ENCODE peak calls at places on chromosomes 16 and 17, in four cellular contexts. One of them, this sample, is unnamed.

GRCh38 chr16:19776147-19776546 is 58.1 kb downstream of the IQCK start:
- DNase-seq in A549: no peak
- DNase-seq in K562: no peak
- DNase-seq in HepG2: no peak
- DNase-seq in this sample: no peak

GRCh38 chr17:9221231-9222180 is 200.2 kb downstream of the NTN1 start:
- DNase-seq in A549: no peak
- DNase-seq in K562: no peak
- DNase-seq in HepG2: no peak
- DNase-seq in this sample: no peak

GRCh38 chr16:81946206-81946605 is 65.1 kb downstream of the SDR42E1 start:
- DNase-seq in A549: no peak
- DNase-seq in K562: no peak
- DNase-seq in HepG2: no peak
- DNase-seq in this sample: no peak

GRCh38 chr16:14298374-14299122 is 227.4 kb downstream of the MRTFB start:
- DNase-seq in A549: no peak
- DNase-seq in K562: no peak
- DNase-seq in HepG2: no peak
- DNase-seq in this sample: no peak

GRCh38 chr16:2973081-2973480 is 3.9 kb downstream of the PAQR4 start:
- DNase-seq in A549: no peak
- DNase-seq in K562: no peak
- DNase-seq in HepG2: no peak
- DNase-seq in this sample: no peak

GRCh38 chr16:64089697-64090096 is 1032.2 kb downstream of the CDH11 start:
- DNase-seq in A549: peak; percentile 11
- DNase-seq in K562: peak; percentile 2
- DNase-seq in HepG2: peak; percentile 50
- DNase-seq in this sample: no peak

GRCh38 chr16:89317101-89317671 is 99.7 kb downstream of the ZNF778 start:
- DNase-seq in A549: no peak
- DNase-seq in K562: no peak
- DNase-seq in HepG2: no peak
- DNase-seq in this sample: no peak

GRCh38 chr16:25064967-25065366 is 46.6 kb upstream of the LCMT1 start:
- DNase-seq in A549: no peak
- DNase-seq in K562: no peak
- DNase-seq in HepG2: peak; percentile 65
- DNase-seq in this sample: no peak

GRCh38 chr17:58587713-58588117 is 73.3 kb upstream of the MTMR4 start:
- DNase-seq in A549: peak; percentile 69
- DNase-seq in K562: peak; percentile 73
- DNase-seq in HepG2: peak; percentile 63
- DNase-seq in this sample: peak; percentile 70

GRCh38 chr16:65660390-65660789 is 538.5 kb upstream of the CDH11 start:
- DNase-seq in A549: no peak
- DNase-seq in K562: no peak
- DNase-seq in HepG2: no peak
- DNase-seq in this sample: no peak

GRCh38 chr16:24002619-24003018 is 166.8 kb downstream of the PRKCB start:
- DNase-seq in A549: no peak
- DNase-seq in K562: peak; percentile 77
- DNase-seq in HepG2: no peak
- DNase-seq in this sample: no peak

GRCh38 chr17:65355246-65355645 is 206.2 kb downstream of the AXIN2 start:
- DNase-seq in A549: no peak
- DNase-seq in K562: no peak
- DNase-seq in HepG2: no peak
- DNase-seq in this sample: no peak

GRCh38 chr17:27494192-27495091 is 38.2 kb downstream of the KSR1 start:
- DNase-seq in A549: peak; percentile 83
- DNase-seq in K562: no peak
- DNase-seq in HepG2: peak; percentile 84
- DNase-seq in this sample: no peak
- TF ChIP-seq CTCF in A549: peak; percentile 82
- TF ChIP-seq CTCF in K562: peak; percentile 40
- TF ChIP-seq CTCF in HepG2: peak; percentile 89
- TF ChIP-seq CTCF in this sample: peak; percentile 33

DNA sequence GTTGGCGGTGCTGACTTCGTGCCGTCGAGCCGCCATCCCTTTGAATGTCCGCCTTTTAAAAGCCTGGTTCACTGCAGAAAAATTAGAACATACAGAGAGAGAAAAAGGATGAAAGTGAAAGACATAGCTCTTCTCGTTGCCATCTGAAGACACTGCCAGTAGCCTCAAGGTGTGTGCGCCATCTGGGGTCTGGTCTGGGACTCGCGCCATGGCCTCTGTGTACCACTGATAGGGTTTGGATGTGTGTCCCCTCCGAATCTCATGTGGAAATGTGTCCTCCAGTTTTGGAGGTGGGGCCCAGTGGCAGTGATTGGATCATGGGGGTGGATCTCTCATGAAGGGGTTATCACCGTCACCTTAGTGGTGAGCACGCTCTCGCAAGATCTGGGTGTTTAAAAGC is 15.5 kb downstream of the GSE1 start:
- DNase-seq in A549: no peak
- DNase-seq in K562: peak; percentile 41
- DNase-seq in HepG2: no peak
- DNase-seq in this sample: no peak
- TF ChIP-seq MAFK in A549: no peak
- TF ChIP-seq MAFK in K562: no peak
- TF ChIP-seq MAFK in HepG2: no peak
- TF ChIP-seq MAFK in this sample: no peak

GRCh38 chr17:37813753-37814152 is 68.9 kb upstream of the HNF1B start:
- DNase-seq in A549: peak; percentile 89
- DNase-seq in K562: no peak
- DNase-seq in HepG2: no peak
- DNase-seq in this sample: no peak
- TF ChIP-seq CHD2 in A549: no peak
- TF ChIP-seq CHD2 in K562: no peak
- TF ChIP-seq CHD2 in HepG2: no peak
- TF ChIP-seq CHD2 in this sample: no peak

GRCh38 chr17:77356690-77357201 is 216.0 kb downstream of the SEC14L1 start:
- DNase-seq in A549: no peak
- DNase-seq in K562: no peak
- DNase-seq in HepG2: no peak
- DNase-seq in this sample: no peak
- TF ChIP-seq CTCF in A549: no peak
- TF ChIP-seq CTCF in K562: no peak
- TF ChIP-seq CTCF in HepG2: no peak
- TF ChIP-seq CTCF in this sample: no peak

GRCh38 chr16:75252946-75253911 is 1.8 kb upstream of the BCAR1 start:
- DNase-seq in A549: no peak
- DNase-seq in K562: no peak
- DNase-seq in HepG2: no peak
- DNase-seq in this sample: peak; percentile 85

GRCh38 chr16:75252049-75252864 is 833 bp upstream of the BCAR1 start:
- DNase-seq in A549: no peak
- DNase-seq in K562: no peak
- DNase-seq in HepG2: no peak
- DNase-seq in this sample: no peak

GRCh38 chr16:75256059-75256870 is 4.8 kb upstream of the BCAR1 start:
- DNase-seq in A549: no peak
- DNase-seq in K562: peak; percentile 71
- DNase-seq in HepG2: peak; percentile 88
- DNase-seq in this sample: no peak

GRCh38 chr16:75256871-75257343 is 5.5 kb upstream of the BCAR1 start:
- DNase-seq in A549: no peak
- DNase-seq in K562: no peak
- DNase-seq in HepG2: no peak
- DNase-seq in this sample: no peak

GRCh38 chr16:75254359-75254837 is 3.0 kb upstream of the BCAR1 start:
- DNase-seq in A549: peak; percentile 92
- DNase-seq in K562: no peak
- DNase-seq in HepG2: no peak
- DNase-seq in this sample: no peak
- TF ChIP-seq MAFK in A549: no peak
- TF ChIP-seq MAFK in K562: no peak
- TF ChIP-seq MAFK in HepG2: no peak
- TF ChIP-seq MAFK in this sample: no peak

GRCh38 chr17:3943240-3943891 is 20.9 kb downstream of the ATP2A3 start:
- DNase-seq in A549: no peak
- DNase-seq in K562: no peak
- DNase-seq in HepG2: no peak
- DNase-seq in this sample: no peak

GRCh38 chr17:3946711-3947235 is 17.5 kb downstream of the ATP2A3 start:
- DNase-seq in A549: no peak
- DNase-seq in K562: no peak
- DNase-seq in HepG2: no peak
- DNase-seq in this sample: no peak

GRCh38 chr17:3947318-3947810 is 16.9 kb downstream of the ATP2A3 start:
- DNase-seq in A549: no peak
- DNase-seq in K562: no peak
- DNase-seq in HepG2: no peak
- DNase-seq in this sample: no peak

GRCh38 chr17:3940965-3941698 is 23.1 kb downstream of the ATP2A3 start:
- DNase-seq in A549: no peak
- DNase-seq in K562: no peak
- DNase-seq in HepG2: no peak
- DNase-seq in this sample: no peak

DNA sequence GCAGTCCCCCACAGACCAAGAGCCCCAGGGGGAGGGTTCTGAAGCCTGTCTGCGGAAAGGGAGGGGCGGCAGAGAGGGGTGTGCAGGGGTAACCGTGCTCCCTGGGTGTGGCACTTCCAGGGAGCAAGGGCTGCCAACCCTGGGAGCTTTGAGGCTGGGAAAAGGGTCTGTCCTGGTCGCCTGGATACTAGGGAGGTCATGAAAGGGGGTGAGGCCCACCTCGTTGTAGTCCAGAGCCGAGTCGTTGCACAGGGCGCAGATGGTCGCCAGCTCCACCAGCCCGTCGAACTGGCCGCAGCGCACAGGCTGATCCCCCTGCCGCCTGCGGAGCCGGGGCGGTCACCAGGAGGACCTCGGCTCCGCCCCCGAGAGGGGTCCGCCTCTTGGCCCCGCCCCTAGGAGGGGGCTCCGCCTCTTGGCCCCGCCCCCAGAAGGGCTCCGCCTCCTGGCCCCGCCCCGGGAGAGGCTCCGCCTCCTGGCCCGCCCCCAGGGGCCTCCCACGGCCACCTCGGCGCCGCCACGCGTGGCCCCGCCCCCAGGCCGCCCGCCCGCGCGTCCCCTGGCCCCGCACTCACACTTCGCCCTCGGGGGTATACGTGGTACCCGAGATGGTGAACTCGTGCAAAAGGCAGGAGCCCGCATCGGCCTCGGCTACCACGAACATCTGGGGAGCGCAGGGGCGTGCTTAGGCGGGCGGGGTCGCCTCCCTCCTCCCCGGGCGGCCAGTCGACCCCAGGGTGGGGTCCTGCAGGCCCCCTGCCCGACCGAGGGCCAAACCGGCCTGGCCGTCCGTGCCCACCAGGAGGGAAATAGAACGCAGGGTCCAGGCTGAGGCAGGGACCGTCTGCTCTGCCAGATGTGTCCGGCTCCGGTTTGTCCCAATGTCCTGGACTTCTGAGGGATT is 19.5 kb downstream of the ATP2A3 start:
- DNase-seq in A549: peak; percentile 36
- DNase-seq in K562: peak; percentile 74
- DNase-seq in HepG2: no peak
- DNase-seq in this sample: peak; percentile 50
- TF ChIP-seq CHD2 in A549: no peak
- TF ChIP-seq CHD2 in K562: no peak
- TF ChIP-seq CHD2 in HepG2: no peak
- TF ChIP-seq CHD2 in this sample: no peak

DNA sequence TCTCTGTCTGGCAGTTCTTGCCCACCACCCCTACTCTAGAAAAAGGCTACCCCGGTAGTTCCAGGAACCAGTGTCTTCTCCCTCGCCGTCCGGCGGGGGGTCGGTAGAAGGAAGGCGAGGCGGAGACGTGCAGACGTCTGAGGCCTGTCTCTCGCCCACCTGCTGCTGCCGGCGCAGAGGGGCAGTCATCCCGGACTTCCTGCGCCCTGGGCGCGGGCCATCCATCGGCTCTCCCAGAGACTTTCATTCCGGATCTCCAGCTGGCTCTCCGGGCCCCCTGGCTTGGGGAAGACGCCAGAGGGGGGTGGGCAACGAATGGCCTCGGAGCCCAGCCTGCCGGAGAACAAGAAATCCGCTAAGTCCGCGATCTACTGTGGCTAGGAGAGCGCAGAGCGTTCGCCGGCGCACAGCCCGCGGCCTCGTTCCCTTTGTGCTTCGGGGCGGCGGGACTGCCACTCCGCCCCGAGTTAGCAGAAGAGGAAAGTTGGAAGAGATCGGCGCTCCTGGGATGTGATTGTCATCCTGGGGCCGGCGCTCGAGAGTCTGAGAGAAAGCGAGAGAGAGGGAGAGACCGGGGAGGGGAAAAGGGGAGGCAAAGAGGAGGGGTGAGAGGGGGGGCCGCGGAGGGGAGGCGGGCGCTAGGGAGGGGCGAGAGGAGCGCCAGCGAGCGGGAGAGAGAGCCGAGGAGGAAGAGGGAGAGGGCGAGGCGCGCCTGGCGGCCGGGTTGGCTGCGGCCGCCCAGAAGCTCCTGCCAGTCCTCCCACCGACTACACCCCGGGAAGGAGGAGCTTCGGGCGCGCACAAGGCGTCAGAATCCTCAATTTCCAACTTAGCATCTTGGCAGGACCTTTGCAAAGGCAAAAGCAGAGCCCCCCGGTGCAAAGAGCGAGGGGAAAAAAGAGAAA is at the start of gene IRX5:
- DNase-seq in A549: peak; percentile 96
- DNase-seq in K562: peak; percentile 94
- DNase-seq in HepG2: no peak
- DNase-seq in this sample: peak; percentile 84
- TF ChIP-seq CTCF in A549: no peak
- TF ChIP-seq CTCF in K562: no peak
- TF ChIP-seq CTCF in HepG2: no peak
- TF ChIP-seq CTCF in this sample: no peak

GRCh38 chr17:40445769-40446468 is 2.7 kb downstream of the IGFBP4 start:
- DNase-seq in A549: peak; percentile 60
- DNase-seq in K562: no peak
- DNase-seq in HepG2: peak; percentile 55
- DNase-seq in this sample: no peak
- TF ChIP-seq MAFK in A549: no peak
- TF ChIP-seq MAFK in K562: no peak
- TF ChIP-seq MAFK in HepG2: no peak
- TF ChIP-seq MAFK in this sample: no peak

GRCh38 chr16:22683730-22684280 is 130.2 kb upstream of the HS3ST2 start:
- DNase-seq in A549: no peak
- DNase-seq in K562: no peak
- DNase-seq in HepG2: no peak
- DNase-seq in this sample: no peak

GRCh38 chr16:22684282-22685161 is 129.4 kb upstream of the HS3ST2 start:
- DNase-seq in A549: no peak
- DNase-seq in K562: no peak
- DNase-seq in HepG2: no peak
- DNase-seq in this sample: no peak

GRCh38 chr16:22683258-22683657 is 130.7 kb upstream of the HS3ST2 start:
- DNase-seq in A549: no peak
- DNase-seq in K562: no peak
- DNase-seq in HepG2: no peak
- DNase-seq in this sample: no peak

GRCh38 chr16:22681551-22681880 is 132.4 kb upstream of the HS3ST2 start:
- DNase-seq in A549: no peak
- DNase-seq in K562: no peak
- DNase-seq in HepG2: no peak
- DNase-seq in this sample: no peak

GRCh38 chr16:22681881-22682291 is 132.1 kb upstream of the HS3ST2 start:
- DNase-seq in A549: no peak
- DNase-seq in K562: no peak
- DNase-seq in HepG2: no peak
- DNase-seq in this sample: no peak
- TF ChIP-seq CHD2 in A549: no peak
- TF ChIP-seq CHD2 in K562: no peak
- TF ChIP-seq CHD2 in HepG2: no peak
- TF ChIP-seq CHD2 in this sample: no peak

GRCh38 chr17:82542439-82542838 is 22.9 kb downstream of the FOXK2 start:
- DNase-seq in A549: no peak
- DNase-seq in K562: no peak
- DNase-seq in HepG2: no peak
- DNase-seq in this sample: no peak
- TF ChIP-seq CTCF in A549: no peak
- TF ChIP-seq CTCF in K562: no peak
- TF ChIP-seq CTCF in HepG2: no peak
- TF ChIP-seq CTCF in this sample: peak; percentile 31